ENCODE peak calls at places on chromosomes 5 and 9, in eight cellular contexts. Y is fibroblast of villous mesenchyme; Z is RPMI8226; C is activated CD8-positive, alpha-beta memory T cell treated with anti-CD3 and anti-CD28 coated beads, Interleukin-2, amount 50 U/mL, for 48 hours; S is RWPE1; U is iPS-NIHi11; D is T47D; J is adrenal gland. O is an unnamed sample.

GRCh38 chr5:117657591-117657990 is 1083.0 kb upstream of the SEMA6A start:
- DNase-seq in Y (no peak), Z (peak; percentile 5), C (no peak), S (no peak), U (no peak), D (no peak), J (no peak), O (no peak)

GRCh38 chr5:8944005-8944404 is 601.9 kb downstream of the SEMA5A start:
- DNase-seq in Y (no peak), Z (no peak), C (no peak), S (peak; percentile 59), U (no peak), D (no peak), J (no peak), O (no peak)

GRCh38 chr5:119212026-119212425 is 141.1 kb downstream of the DMXL1 start:
- DNase-seq in Y (no peak), Z (no peak), C (no peak), S (no peak), U (no peak), D (no peak), J (no peak), O (no peak)

GRCh38 chr5:40871177-40871576 is 30.0 kb downstream of the CARD6 start:
- DNase-seq in Y (no peak), Z (no peak), C (no peak), S (no peak), U (no peak), D (no peak), J (no peak), O (peak; percentile 59)

GRCh38 chr5:59807806-59808205 is 85.7 kb downstream of the PDE4D start:
- DNase-seq in Y (no peak), Z (no peak), C (no peak), S (no peak), U (no peak), D (no peak), J (no peak), O (no peak)

GRCh38 chr9:99426443-99426842 is 204.4 kb downstream of the SEC61B start:
- DNase-seq in Y (no peak), Z (no peak), C (no peak), S (no peak), U (no peak), D (no peak), J (no peak), O (no peak)

GRCh38 chr5:80711938-80712337 is 57.2 kb upstream of the DHFR start:
- DNase-seq in Y (peak; percentile 37), Z (no peak), C (no peak), S (peak; percentile 34), U (peak; percentile 68), D (peak; percentile 73), J (no peak), O (peak; percentile 85)

GRCh38 chr5:10250804-10251276 is 760 bp downstream of the CCT5 start:
- DNase-seq in Y (peak; percentile 27), Z (peak; percentile 9), C (no peak), S (peak; percentile 41), U (no peak), D (peak; percentile 31), J (no peak), O (no peak)

GRCh38 chr9:87234854-87235253 is 262.8 kb upstream of the DAPK1 start:
- DNase-seq in Y (no peak), Z (no peak), C (no peak), S (no peak), U (no peak), D (no peak), J (no peak), O (no peak)

GRCh38 chr9:73871636-73872035 is 625.5 kb upstream of the RORB start:
- DNase-seq in Y (no peak), Z (no peak), C (no peak), S (no peak), U (no peak), D (peak; percentile 60), J (no peak), O (no peak)

GRCh38 chr9:18976368-18977238 is 56.4 kb downstream of the SAXO1 start:
- DNase-seq in Y (peak; percentile 88), Z (no peak), C (no peak), S (no peak), U (no peak), D (no peak), J (no peak), O (no peak)